ENCODE peak calls at places on chromosomes 5 and 9, in four cellular contexts. One of them, this sample, is unnamed. For H3K4me1, the result is how much of the 10 kb centered on the place peaks cover.

GRCh38 chr9:16499866-16500265 is 370.6 kb downstream of the BNC2 start:
- DNase-seq in colonic mucosa: no peak
- DNase-seq in cardiac muscle cell: no peak
- DNase-seq in CD8-positive, alpha-beta T cell: no peak
- DNase-seq in this sample: no peak

GRCh38 chr5:169636477-169637084 is 494 bp upstream of the DOCK2 start:
- DNase-seq in colonic mucosa: no peak
- DNase-seq in CD8-positive, alpha-beta T cell: no peak
- DNase-seq in cardiac muscle cell: no peak
- DNase-seq in this sample: no peak

GRCh38 chr9:86407022-86407421 is 52.8 kb upstream of the TUT7 start:
- DNase-seq in colonic mucosa: no peak
- DNase-seq in CD8-positive, alpha-beta T cell: no peak
- DNase-seq in cardiac muscle cell: no peak
- DNase-seq in this sample: no peak

GRCh38 chr5:176405656-176406435 is 10.5 kb downstream of the CLTB start:
- DNase-seq in colonic mucosa: peak
- DNase-seq in cardiac muscle cell: no peak
- DNase-seq in CD8-positive, alpha-beta T cell: no peak
- DNase-seq in this sample: no peak

GRCh38 chr5:137214446-137215189 is 284.5 kb downstream of the SPOCK1 start:
- DNase-seq in CD8-positive, alpha-beta T cell: no peak
- DNase-seq in colonic mucosa: no peak
- DNase-seq in cardiac muscle cell: no peak
- DNase-seq in this sample: no peak

GRCh38 chr5:82106207-82106606 is 134.4 kb downstream of the ATG10 start:
- DNase-seq in CD8-positive, alpha-beta T cell: no peak
- DNase-seq in colonic mucosa: no peak
- DNase-seq in cardiac muscle cell: peak
- DNase-seq in this sample: no peak

GRCh38 chr5:3010953-3011763 is 259.7 kb upstream of the IRX2 start:
- DNase-seq in CD8-positive, alpha-beta T cell: no peak
- DNase-seq in cardiac muscle cell: no peak
- DNase-seq in colonic mucosa: no peak
- DNase-seq in this sample: no peak

GRCh38 chr5:139458580-139459407 is 3.7 kb downstream of the ECSCR start:
- DNase-seq in CD8-positive, alpha-beta T cell: peak
- DNase-seq in colonic mucosa: no peak
- DNase-seq in cardiac muscle cell: no peak
- DNase-seq in this sample: no peak

GRCh38 chr5:73118331-73119011 is 1.9 kb upstream of the TMEM171 start:
- DNase-seq in CD8-positive, alpha-beta T cell: no peak
- DNase-seq in cardiac muscle cell: no peak
- DNase-seq in colonic mucosa: peak
- DNase-seq in this sample: no peak

GRCh38 chr9:18947772-18948391 is 85.1 kb downstream of the SAXO1 start:
- DNase-seq in cardiac muscle cell: no peak
- DNase-seq in CD8-positive, alpha-beta T cell: no peak
- DNase-seq in colonic mucosa: no peak
- DNase-seq in this sample: no peak

GRCh38 chr5:57613726-57614125 is 131.1 kb upstream of the ACTBL2 start:
- DNase-seq in cardiac muscle cell: no peak
- DNase-seq in colonic mucosa: no peak
- DNase-seq in CD8-positive, alpha-beta T cell: no peak
- DNase-seq in this sample: no peak

GRCh38 chr5:39055760-39056393 is 18.3 kb downstream of the RICTOR start:
- DNase-seq in colonic mucosa: no peak
- DNase-seq in cardiac muscle cell: no peak
- DNase-seq in CD8-positive, alpha-beta T cell: no peak
- DNase-seq in this sample: no peak

DNA sequence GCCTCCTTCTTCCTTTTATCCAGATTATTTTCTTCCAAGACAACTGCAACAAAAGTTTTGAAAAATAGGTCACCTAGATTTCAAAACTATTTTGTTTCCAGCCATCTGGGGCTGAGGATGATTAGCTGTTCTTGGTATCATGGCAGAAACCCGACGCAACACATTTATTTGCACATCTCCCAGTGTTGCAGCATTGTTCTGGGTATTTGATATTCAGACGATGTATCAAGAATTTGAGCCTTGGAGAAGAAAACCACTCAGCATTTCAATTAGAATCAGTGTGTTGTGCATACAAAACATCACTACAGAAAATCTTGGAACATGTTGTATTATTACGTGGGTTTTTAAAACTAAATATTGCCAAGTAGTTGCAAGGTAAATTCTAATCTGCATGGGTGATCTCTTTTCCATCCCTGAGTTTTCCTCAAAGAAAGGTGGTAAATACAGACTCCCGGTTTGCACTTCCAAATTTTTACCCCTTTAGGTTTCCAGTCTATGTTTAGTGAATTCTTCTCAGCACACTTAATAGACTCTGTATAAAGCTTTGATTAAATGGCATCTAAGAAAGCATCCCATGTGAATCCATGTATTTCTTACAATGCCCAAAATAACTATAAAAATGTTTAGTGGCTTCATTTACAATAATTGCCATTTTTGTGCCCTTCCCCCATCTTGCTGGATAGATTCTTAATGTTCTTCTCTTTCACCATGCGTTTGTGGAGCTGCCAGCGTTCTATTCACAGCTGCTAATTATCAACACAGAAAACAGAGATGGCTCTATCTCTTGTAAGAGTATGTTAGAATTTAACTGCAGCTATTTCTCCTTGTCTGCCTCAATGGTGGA is 50.6 kb downstream of the JAKMIP2 start:
- DNase-seq in CD8-positive, alpha-beta T cell: no peak
- DNase-seq in colonic mucosa: no peak
- DNase-seq in cardiac muscle cell: no peak
- DNase-seq in this sample: no peak
- H3K27ac ChIP-seq in CD8-positive, alpha-beta T cell: no peak
- H3K27ac ChIP-seq in colonic mucosa: no peak
- H3K27ac ChIP-seq in cardiac muscle cell: no peak
- H3K27ac ChIP-seq in this sample: no peak

GRCh38 chr9:137278913-137279711 is 1.6 kb downstream of the TOR4A start:
- DNase-seq in CD8-positive, alpha-beta T cell: no peak
- DNase-seq in cardiac muscle cell: no peak
- DNase-seq in colonic mucosa: no peak
- DNase-seq in this sample: no peak
- H3K4me1 ChIP-seq in CD8-positive, alpha-beta T cell: under half
- H3K4me1 ChIP-seq in cardiac muscle cell: under half
- H3K4me1 ChIP-seq in colonic mucosa: under half
- H3K4me1 ChIP-seq in this sample: half or more

DNA sequence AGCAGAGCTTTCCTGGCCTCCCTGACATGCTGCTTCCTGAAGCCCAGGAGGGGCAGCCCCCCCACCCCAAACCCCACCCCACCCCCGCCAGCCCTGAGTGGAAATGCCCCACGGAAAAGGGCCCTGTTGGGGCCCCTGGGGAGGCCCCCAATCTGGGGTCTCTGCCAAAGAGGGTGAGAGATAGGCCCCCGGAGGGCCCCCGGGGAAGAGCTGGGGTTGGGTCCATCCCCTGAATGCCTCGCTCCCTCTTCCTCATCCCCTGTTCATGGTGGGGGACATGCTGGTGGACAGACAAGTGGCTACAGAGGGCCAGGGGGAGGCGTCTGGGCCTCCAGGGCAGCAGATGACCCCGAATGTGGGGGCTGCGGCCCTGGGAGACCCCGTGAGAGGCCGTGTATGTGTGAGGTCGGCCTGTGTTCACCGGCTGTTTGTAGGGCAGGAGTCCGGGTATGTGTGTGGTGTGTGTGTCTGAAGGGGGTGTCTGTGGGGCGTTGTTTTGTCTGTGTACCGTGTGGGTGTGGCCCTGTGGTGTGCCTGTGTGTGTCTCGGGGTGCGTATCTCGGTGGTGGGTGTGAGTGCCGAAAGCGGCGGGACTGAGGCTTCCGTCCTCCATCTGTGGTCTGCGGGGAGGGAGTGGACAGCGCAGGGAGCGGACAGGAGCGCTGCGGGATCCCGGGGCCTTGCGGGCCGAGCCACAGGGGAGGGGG is 11.3 kb downstream of the C9orf50 start:
- DNase-seq in cardiac muscle cell: no peak
- DNase-seq in CD8-positive, alpha-beta T cell: peak
- DNase-seq in colonic mucosa: peak
- DNase-seq in this sample: no peak
- H3K27ac ChIP-seq in cardiac muscle cell: no peak
- H3K27ac ChIP-seq in CD8-positive, alpha-beta T cell: peak
- H3K27ac ChIP-seq in colonic mucosa: peak
- H3K27ac ChIP-seq in this sample: peak

DNA sequence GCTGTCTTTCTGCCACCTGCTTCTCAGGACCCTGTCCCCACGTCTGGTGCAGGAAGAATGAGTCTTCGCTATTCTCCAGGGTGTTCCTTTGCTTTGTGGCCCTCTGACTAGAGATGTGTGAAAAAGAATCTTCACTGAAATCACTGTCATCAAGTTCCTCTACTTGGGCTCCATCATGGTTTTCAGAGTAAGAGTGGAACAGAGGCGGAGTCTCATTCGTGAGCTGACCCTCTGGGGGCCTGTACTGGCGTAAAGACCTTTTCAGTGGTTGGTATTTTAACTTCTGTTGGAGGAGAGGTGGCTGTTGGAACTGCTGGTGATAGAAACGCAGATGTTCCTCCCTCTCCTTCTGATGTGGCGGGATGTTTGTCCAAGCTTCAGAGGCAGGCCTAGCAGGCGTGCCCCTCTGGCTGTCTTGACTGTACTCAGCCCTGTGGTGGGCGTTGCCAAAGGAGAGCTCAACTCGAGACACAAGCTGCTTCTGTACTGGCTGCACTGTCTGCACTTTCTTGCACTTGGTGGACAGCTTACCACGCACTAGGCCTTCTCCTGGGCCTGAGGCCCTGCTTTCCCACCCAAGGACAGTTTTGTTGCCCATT is 72.0 kb downstream of the KIF24 start:
- DNase-seq in cardiac muscle cell: no peak
- DNase-seq in CD8-positive, alpha-beta T cell: peak
- DNase-seq in colonic mucosa: no peak
- DNase-seq in this sample: no peak
- H3K4me1 ChIP-seq in cardiac muscle cell: under half
- H3K4me1 ChIP-seq in CD8-positive, alpha-beta T cell: under half
- H3K4me1 ChIP-seq in colonic mucosa: under half
- H3K4me1 ChIP-seq in this sample: under half

DNA sequence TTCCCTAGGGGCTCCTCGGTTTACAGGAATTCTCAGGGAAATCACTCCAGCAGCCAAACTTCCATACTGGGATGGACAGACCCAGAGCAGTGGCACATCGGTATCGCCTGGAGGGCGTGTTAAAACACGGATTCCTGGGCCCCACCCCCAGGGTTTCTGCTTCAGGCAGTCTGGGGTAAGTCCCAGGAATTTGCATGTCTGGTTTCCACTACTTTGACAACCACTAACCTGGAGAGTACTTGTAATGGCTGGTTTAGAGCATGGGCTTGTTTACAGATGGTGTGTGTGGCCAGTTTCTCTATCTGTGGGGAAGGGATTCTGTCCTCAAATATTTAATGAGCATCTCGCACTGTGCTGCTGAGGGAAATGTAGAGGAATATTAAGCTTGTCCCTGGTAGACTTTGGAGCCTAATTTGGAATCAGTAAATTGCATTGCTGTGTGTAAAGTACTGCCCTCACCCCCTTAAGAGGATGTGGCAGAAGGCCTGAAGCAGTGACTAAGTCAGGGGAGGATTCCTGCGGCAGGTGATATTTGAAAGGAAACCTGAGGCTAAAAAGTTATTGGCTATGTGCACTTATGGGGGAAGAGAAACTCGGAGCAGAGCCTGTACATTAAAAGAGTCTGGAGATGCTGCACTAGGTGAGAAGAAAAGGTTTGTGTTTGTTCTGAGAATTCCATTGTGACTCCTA is 18.6 kb upstream of the TJP2 start:
- DNase-seq in colonic mucosa: no peak
- DNase-seq in cardiac muscle cell: no peak
- DNase-seq in CD8-positive, alpha-beta T cell: no peak
- DNase-seq in this sample: no peak
- H3K27ac ChIP-seq in colonic mucosa: no peak
- H3K27ac ChIP-seq in cardiac muscle cell: no peak
- H3K27ac ChIP-seq in CD8-positive, alpha-beta T cell: no peak
- H3K27ac ChIP-seq in this sample: no peak

GRCh38 chr9:116319480-116319879 is 165.9 kb downstream of the PAPPA start:
- DNase-seq in CD8-positive, alpha-beta T cell: no peak
- DNase-seq in colonic mucosa: no peak
- DNase-seq in cardiac muscle cell: no peak
- DNase-seq in this sample: no peak

GRCh38 chr9:116322521-116322920 is 168.9 kb downstream of the PAPPA start:
- DNase-seq in CD8-positive, alpha-beta T cell: no peak
- DNase-seq in cardiac muscle cell: no peak
- DNase-seq in colonic mucosa: no peak
- DNase-seq in this sample: no peak

GRCh38 chr9:116323571-116323970 is 170.0 kb downstream of the PAPPA start:
- DNase-seq in cardiac muscle cell: no peak
- DNase-seq in CD8-positive, alpha-beta T cell: no peak
- DNase-seq in colonic mucosa: no peak
- DNase-seq in this sample: no peak

GRCh38 chr9:116320180-116320799 is 166.7 kb downstream of the PAPPA start:
- DNase-seq in CD8-positive, alpha-beta T cell: no peak
- DNase-seq in colonic mucosa: no peak
- DNase-seq in cardiac muscle cell: peak
- DNase-seq in this sample: no peak

DNA sequence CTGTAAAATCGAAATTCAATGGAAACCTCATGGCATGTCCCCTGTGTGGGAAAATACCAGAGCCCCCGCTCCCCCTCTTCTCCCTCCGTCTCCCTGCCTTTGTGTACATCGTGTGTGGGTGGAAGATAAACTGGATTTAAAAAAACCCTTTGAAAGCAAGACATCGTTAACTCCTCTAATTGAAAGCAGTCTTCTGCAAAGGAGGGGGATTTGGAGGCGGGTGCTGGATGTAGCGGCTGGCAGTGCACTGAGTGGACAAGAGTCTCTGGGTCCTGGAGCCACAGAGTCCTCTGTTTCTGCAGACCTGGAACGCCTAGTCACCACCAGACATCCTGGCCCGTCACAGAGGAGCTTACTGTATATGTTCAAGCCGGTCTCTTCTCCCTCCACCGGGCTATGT is 169.4 kb downstream of the PAPPA start:
- DNase-seq in colonic mucosa: no peak
- DNase-seq in CD8-positive, alpha-beta T cell: no peak
- DNase-seq in cardiac muscle cell: no peak
- DNase-seq in this sample: no peak
- H3K4me1 ChIP-seq in colonic mucosa: under half
- H3K4me1 ChIP-seq in CD8-positive, alpha-beta T cell: under half
- H3K4me1 ChIP-seq in cardiac muscle cell: half or more
- H3K4me1 ChIP-seq in this sample: under half

GRCh38 chr5:32094691-32095090 is 79.4 kb downstream of the GOLPH3 start:
- DNase-seq in colonic mucosa: no peak
- DNase-seq in cardiac muscle cell: no peak
- DNase-seq in CD8-positive, alpha-beta T cell: no peak
- DNase-seq in this sample: no peak
- H3K27ac ChIP-seq in colonic mucosa: no peak
- H3K27ac ChIP-seq in cardiac muscle cell: peak
- H3K27ac ChIP-seq in CD8-positive, alpha-beta T cell: no peak
- H3K27ac ChIP-seq in this sample: no peak